ENCODE peak calls at places on chromosomes 7 and 10, in six cellular contexts. T is NAMALWA, O is AG10803, K is mucosa of descending colon, I is left ventricle myocardium superior, V is T-helper 1 cell. A is an unnamed sample.

GRCh38 chr10:103772096-103772845 is 83.1 kb downstream of the SH3PXD2A start:
- DNase-seq in I (peak), T (peak), V (peak), K (peak), O (peak), A (no peak)

GRCh38 chr7:5435291-5436002 is 11.8 kb upstream of the TNRC18 start:
- DNase-seq in K (no peak), T (no peak), I (no peak), O (no peak), V (no peak), A (no peak)

GRCh38 chr10:102455893-102456471 is 4.6 kb upstream of the C10orf95 start:
- DNase-seq in I (no peak), O (peak), K (no peak), V (no peak), T (no peak), A (peak)

GRCh38 chr10:33772370-33773331 is 438.2 kb upstream of the NRP1 start:
- DNase-seq in I (no peak), K (no peak), T (peak), O (peak), V (no peak), A (no peak)

GRCh38 chr7:18290223-18290622 is 205.3 kb upstream of the HDAC9 start:
- DNase-seq in O (no peak), I (no peak), V (no peak), K (no peak), T (peak), A (no peak)

GRCh38 chr7:114217026-114217425 is 197.6 kb upstream of the FOXP2 start:
- DNase-seq in V (no peak), I (no peak), T (peak), K (no peak), O (peak), A (no peak)

GRCh38 chr10:98419456-98420261 is 4.7 kb upstream of the PYROXD2 start:
- DNase-seq in O (no peak), K (no peak), T (no peak), V (no peak), I (no peak), A (no peak)

GRCh38 chr10:133378251-133379096 is 588 bp upstream of the PAOX start:
- DNase-seq in T (no peak), I (peak), V (peak), K (peak), O (peak), A (peak)

GRCh38 chr10:15879663-15880062 is 19.4 kb upstream of the MINDY3 start:
- DNase-seq in K (no peak), O (no peak), T (no peak), I (no peak), V (no peak), A (no peak)

GRCh38 chr10:57338823-57339558 is 928.7 kb downstream of the IPMK start:
- DNase-seq in V (no peak), T (peak), O (peak), I (no peak), K (no peak), A (no peak)

GRCh38 chr7:120207037-120207436 is 65.9 kb upstream of the KCND2 start:
- DNase-seq in T (no peak), O (no peak), I (no peak), K (no peak), V (no peak), A (no peak)

GRCh38 chr10:117360994-117361667 is 14.1 kb downstream of the PDZD8 start:
- DNase-seq in V (no peak), I (no peak), O (peak), K (no peak), T (no peak), A (no peak)

GRCh38 chr7:156456503-156457115 is 184.0 kb upstream of the RNF32 start:
- DNase-seq in I (no peak), O (no peak), K (no peak), V (no peak), T (no peak), A (peak)

GRCh38 chr10:48444861-48445841 is 138.7 kb downstream of the MAPK8 start:
- DNase-seq in I (no peak), O (no peak), V (no peak), T (no peak), K (peak), A (peak)

GRCh38 chr10:87702260-87702972 is 42.7 kb downstream of the PAPSS2 start:
- DNase-seq in K (peak), T (no peak), O (no peak), V (no peak), I (no peak), A (no peak)

GRCh38 chr10:103528551-103528950 is 35.0 kb downstream of the NEURL1 start:
- DNase-seq in V (no peak), I (no peak), K (no peak), O (no peak), T (no peak), A (no peak)

GRCh38 chr7:152974577-152974976 is 215.0 kb downstream of the ACTR3B start:
- DNase-seq in O (no peak), K (no peak), I (no peak), V (no peak), T (no peak), A (no peak)

GRCh38 chr7:90165724-90166123 is 11.5 kb downstream of the STEAP1 start:
- DNase-seq in V (no peak), O (no peak), K (peak), I (no peak), T (no peak), A (no peak)

GRCh38 chr7:96004598-96004997 is 232.2 kb downstream of the DYNC1I1 start:
- DNase-seq in O (peak), V (no peak), T (no peak), K (no peak), I (no peak), A (no peak)

GRCh38 chr7:114865564-114865963 is 56.3 kb upstream of the MDFIC start:
- DNase-seq in O (peak), T (peak), I (peak), K (peak), V (peak), A (peak)

GRCh38 chr7:39811161-39811614 is 138.9 kb upstream of the CDK13 start:
- DNase-seq in T (no peak), I (no peak), K (no peak), V (no peak), O (peak), A (no peak)

GRCh38 chr7:79653136-79653631 is 199.7 kb upstream of the MAGI2 start:
- DNase-seq in V (no peak), O (no peak), T (no peak), I (no peak), K (no peak), A (no peak)

GRCh38 chr10:117461766-117462423 is 80.7 kb upstream of the EMX2 start:
- DNase-seq in T (no peak), V (no peak), O (peak), I (no peak), K (peak), A (no peak)

GRCh38 chr10:5198386-5198785 is 1.7 kb downstream of the AKR1C4 start:
- DNase-seq in O (peak), V (no peak), T (no peak), K (no peak), I (no peak), A (no peak)

GRCh38 chr7:27199820-27200760 is at the start of gene HOXA13:
- DNase-seq in T (peak), I (no peak), O (peak), K (peak), V (no peak), A (no peak)

GRCh38 chr7:45457591-45457990 is 116.6 kb upstream of the ADCY1 start:
- DNase-seq in O (no peak), K (no peak), I (peak), T (peak), V (no peak), A (no peak)

GRCh38 chr7:42981595-42981994 is 49.4 kb downstream of the MRPL32 start:
- DNase-seq in V (no peak), K (no peak), I (no peak), T (no peak), O (peak), A (no peak)

A was measured in CD14-positive monocyte.